ENCODE peak calls at places on chromosomes 6 and 20, in four cellular contexts. A is CD4-positive, alpha-beta T cell; P is iPS DF 6.9; J is lung. I is an unnamed sample.

GRCh38 chr6:169188051-169188863 is 65.4 kb downstream of the THBS2 start:
- DNase-seq in A (no peak), P (no peak), J (no peak), I (no peak)

GRCh38 chr6:156780962-156781705 is 4.0 kb downstream of the ARID1B start:
- DNase-seq in A (no peak), P (no peak), J (no peak), I (no peak)

GRCh38 chr20:57391439-57392129 is 388 bp downstream of the RBM38 start:
- DNase-seq in A (no peak), J (no peak), P (no peak), I (no peak)

GRCh38 chr6:130037207-130037811 is 18.9 kb downstream of the L3MBTL3 start:
- DNase-seq in A (no peak), J (no peak), P (no peak), I (no peak)

GRCh38 chr6:96521625-96522468 is at the start of gene UFL1:
- DNase-seq in A (peak; percentile 93), P (peak; percentile 78), J (peak; percentile 93), I (peak; percentile 89)

GRCh38 chr6:4319992-4320683 is 184.8 kb upstream of the ECI2 start:
- DNase-seq in A (no peak), J (no peak), P (no peak), I (no peak)

GRCh38 chr20:52244702-52245101 is 53.1 kb upstream of the ZFP64 start:
- DNase-seq in J (no peak), A (no peak), P (no peak), I (no peak)

GRCh38 chr6:119791746-119792145 is 442.2 kb upstream of the MAN1A1 start:
- DNase-seq in J (no peak), P (no peak), A (no peak), I (no peak)

GRCh38 chr6:132209351-132209750 is 191.9 kb downstream of the MOXD1 start:
- DNase-seq in P (no peak), A (no peak), J (no peak), I (no peak)

GRCh38 chr6:160992323-160993314 is 1.1 kb downstream of the MAP3K4 start:
- DNase-seq in A (no peak), J (no peak), P (no peak), I (no peak)

GRCh38 chr6:48426636-48427035 is 315.6 kb upstream of the PTCHD4 start:
- DNase-seq in J (no peak), A (no peak), P (no peak), I (no peak)

GRCh38 chr20:62828551-62829230 is 11.8 kb downstream of the COL9A3 start:
- DNase-seq in A (no peak), P (no peak), J (no peak), I (no peak)
- H3K27ac ChIP-seq in A (no peak overlapping the region), P (no peak overlapping the region), J (no peak overlapping the region), I (no peak overlapping the region)

GRCh38 chr6:25921525-25922203 is 8.8 kb downstream of the SLC17A2 start:
- DNase-seq in P (no peak), J (no peak), A (no peak), I (no peak)
- H3K27ac ChIP-seq in P (no peak overlapping the region), J (no peak overlapping the region), A (no peak overlapping the region), I (no peak overlapping the region)

GRCh38 chr6:34144581-34145160 is 1.2 kb downstream of the GRM4 start:
- DNase-seq in P (no peak), A (no peak), J (no peak), I (no peak)
- H3K27ac ChIP-seq in P (no peak overlapping the region), A (no peak overlapping the region), J (no peak overlapping the region), I (peak overlapping the region; percentile 26)

DNA sequence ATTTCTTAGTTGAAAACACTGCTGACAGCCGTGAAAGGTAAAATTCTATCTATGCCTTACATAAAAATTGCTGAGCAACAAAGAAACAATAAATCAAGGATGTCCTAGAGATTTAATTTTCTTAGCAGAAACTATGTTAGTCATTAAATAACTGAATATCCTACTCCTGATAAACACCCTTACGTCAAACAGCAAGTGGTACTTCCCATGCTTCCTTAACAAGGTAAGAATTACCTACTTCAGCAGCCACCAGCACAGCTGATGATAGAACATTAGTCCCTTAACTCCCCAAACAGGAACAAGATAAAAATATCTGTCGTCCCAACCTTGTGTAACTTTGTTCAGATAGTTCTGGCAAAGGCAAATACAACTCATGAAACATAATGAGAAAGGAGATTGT is 8.7 kb downstream of the SERPINB6 start:
- DNase-seq in J (no peak), A (no peak), P (no peak), I (no peak)
- H3K27ac ChIP-seq in J (no peak overlapping the region), A (no peak overlapping the region), P (no peak overlapping the region), I (peak overlapping the region; percentile 9)

GRCh38 chr20:2751347-2751867 is 49.0 kb downstream of the CPXM1 start:
- DNase-seq in J (no peak), P (no peak), A (no peak), I (no peak)

GRCh38 chr20:2750343-2751251 is 49.8 kb downstream of the CPXM1 start:
- DNase-seq in A (no peak), J (peak; percentile 58), P (no peak), I (no peak)

GRCh38 chr20:2752631-2753455 is 47.6 kb downstream of the CPXM1 start:
- DNase-seq in J (no peak), A (peak; percentile 59), P (no peak), I (no peak)

GRCh38 chr20:2753456-2754040 is 46.9 kb downstream of the CPXM1 start:
- DNase-seq in A (no peak), J (no peak), P (no peak), I (no peak)

DNA sequence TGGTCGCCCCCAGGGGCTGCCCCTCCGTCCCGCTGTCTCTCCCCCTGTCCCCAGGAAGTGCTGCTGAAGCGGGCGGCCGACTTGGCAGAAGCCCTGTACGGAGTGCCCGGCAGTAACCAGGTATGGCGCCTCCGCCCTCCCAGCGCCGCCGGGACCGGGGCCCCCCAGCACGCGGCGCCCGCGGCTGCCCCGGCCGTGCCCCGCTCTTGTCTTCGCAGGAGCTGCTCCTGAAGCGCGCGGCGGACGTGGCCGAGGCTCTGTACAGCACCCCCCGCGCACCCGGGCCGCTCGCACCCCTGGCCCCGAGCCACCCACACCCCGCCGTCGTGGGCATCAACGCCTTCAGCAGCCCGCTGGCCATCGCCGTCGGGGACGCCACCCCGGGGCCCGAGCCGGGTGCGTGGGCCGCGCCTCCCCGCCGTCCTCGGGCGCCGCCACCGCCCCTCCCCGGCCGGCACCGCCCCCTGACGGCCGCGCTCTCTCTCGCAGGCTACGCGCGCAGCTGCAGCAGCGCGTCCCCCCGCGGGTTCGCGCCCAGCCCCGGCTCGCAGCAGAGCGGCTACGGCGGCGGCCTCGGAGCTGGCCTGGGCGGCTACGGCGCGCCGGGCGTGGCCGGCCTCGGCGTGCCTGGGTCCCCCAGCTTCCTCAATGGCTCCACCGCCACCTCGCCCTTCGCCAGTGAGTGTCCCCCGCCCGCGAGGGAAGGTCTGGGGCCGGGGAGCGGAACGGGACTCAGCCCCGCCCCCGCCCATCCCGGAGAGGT is 48.4 kb downstream of the CPXM1 start:
- DNase-seq in A (peak; percentile 62), J (no peak), P (no peak), I (no peak)
- H3K27ac ChIP-seq in A (no peak overlapping the region), J (no peak overlapping the region), P (no peak overlapping the region), I (no peak overlapping the region)

DNA sequence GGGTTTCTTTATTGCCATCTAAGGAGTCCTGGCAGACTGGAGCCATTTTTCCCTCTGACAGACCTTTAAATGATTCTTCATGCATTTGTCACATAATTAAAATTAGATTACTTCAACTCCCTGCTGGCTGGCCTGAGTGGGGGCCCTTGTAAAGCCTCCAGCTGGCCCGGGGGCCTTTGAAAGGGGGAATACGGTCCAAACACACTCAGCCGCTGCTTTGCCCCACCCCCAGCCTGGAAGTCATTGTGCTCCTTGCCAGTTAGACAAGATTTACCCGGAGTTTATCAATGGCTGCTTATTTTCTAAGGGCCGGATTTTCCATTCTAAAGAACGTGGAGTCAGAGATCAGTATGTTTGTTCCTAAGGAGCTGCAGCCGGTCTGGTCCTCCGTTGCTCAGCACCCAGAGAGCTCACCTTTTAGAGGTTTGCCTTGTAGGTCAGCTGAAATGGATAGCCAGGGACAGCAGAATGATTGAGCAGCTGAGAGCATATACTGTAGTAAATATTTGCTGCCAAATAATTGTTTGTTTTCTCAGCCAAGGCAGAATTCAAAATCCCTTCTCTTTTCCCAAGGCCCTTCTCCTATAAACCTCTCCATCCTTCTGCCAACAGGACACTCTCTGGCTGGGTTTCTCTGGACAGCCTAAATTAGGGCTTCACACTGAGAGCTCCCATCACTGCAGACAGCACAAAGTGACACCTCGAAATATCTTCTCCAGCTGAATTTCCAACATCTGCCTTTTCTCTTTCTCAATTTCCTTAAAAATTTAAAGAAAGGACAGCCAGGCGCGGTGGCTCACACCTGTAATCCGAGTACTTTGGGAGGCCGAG is 68.4 kb upstream of the RBM24 start:
- DNase-seq in A (no peak), J (no peak), P (no peak), I (no peak)
- H3K27ac ChIP-seq in A (no peak overlapping the region), J (no peak overlapping the region), P (no peak overlapping the region), I (no peak overlapping the region)

DNA sequence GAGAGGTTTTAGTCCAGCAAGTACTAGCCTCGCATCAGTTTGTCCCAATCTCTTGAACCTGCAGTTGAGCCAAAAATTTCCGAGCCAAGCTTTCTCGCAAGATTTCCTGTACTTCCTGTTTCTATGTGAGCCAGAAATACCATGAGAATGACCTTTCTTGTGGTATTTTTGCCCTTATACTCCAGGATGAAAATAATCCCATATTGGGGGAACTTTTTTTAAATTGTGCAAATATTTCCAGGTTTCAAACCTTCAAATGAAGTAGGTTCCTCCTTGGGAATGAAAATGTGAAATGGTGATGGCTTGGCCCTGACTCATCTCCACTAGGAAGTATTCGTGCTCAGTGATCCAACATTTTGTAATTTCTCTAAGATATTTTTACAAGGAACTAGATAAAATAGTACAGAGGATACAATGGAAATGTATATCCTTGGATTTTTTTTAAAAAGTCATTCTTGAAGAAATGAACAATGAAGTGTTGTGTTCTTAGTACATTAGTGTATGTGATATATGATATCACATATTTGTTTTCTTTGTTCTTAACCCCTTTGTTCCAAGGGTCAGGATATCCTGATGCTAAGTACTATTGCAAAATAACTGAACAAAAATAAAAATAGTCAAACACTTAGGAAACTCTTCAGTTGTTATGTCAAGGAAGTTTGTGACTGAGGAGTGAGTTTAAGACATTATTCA is 184.0 kb downstream of the PDE7B start:
- DNase-seq in P (no peak), J (no peak), A (no peak), I (no peak)
- H3K27ac ChIP-seq in P (no peak overlapping the region), J (no peak overlapping the region), A (no peak overlapping the region), I (no peak overlapping the region)

GRCh38 chr6:35403544-35404442 is 48.3 kb upstream of the FANCE start:
- DNase-seq in J (no peak), P (no peak), A (no peak), I (no peak)

GRCh38 chr6:35401514-35401913 is 50.6 kb upstream of the FANCE start:
- DNase-seq in A (no peak), P (no peak), J (peak; percentile 73), I (no peak)

GRCh38 chr6:35400901-35401311 is 51.2 kb upstream of the FANCE start:
- DNase-seq in P (no peak), A (no peak), J (no peak), I (no peak)

GRCh38 chr6:35402136-35402855 is 49.8 kb upstream of the FANCE start:
- DNase-seq in A (no peak), J (peak; percentile 51), P (no peak), I (no peak)

GRCh38 chr6:35402856-35403191 is 49.3 kb upstream of the FANCE start:
- DNase-seq in P (no peak), J (no peak), A (no peak), I (no peak)
- H3K27ac ChIP-seq in P (no peak overlapping the region), J (no peak overlapping the region), A (no peak overlapping the region), I (no peak overlapping the region)

I was measured in caudate nucleus.